ENCODE peak calls at places on chromosome 4, in four cellular contexts. E, Q, U and V are unnamed samples.

GRCh38 chr4:81519428-81519775 is 47.7 kb upstream of the RASGEF1B start:
- DNase-seq in E (no peak), Q (no peak), U (no peak), V (no peak)

GRCh38 chr4:150150545-150151156 is 72.4 kb downstream of the DCLK2 start:
- DNase-seq in Q (no peak), U (no peak), E (no peak), V (no peak)

GRCh38 chr4:42895452-42895851 is 2.9 kb downstream of the GRXCR1 start:
- DNase-seq in Q (no peak), U (no peak), E (no peak), V (no peak)

GRCh38 chr4:99968330-99968729 is 18.3 kb upstream of the H2AZ1 start:
- DNase-seq in U (no peak), E (no peak), Q (no peak), V (no peak)

GRCh38 chr4:46649390-46649789 is 259.5 kb upstream of the GABRA2 start:
- DNase-seq in E (no peak), U (no peak), Q (no peak), V (no peak)

GRCh38 chr4:176001171-176002006 is 64.3 kb upstream of the WDR17 start:
- DNase-seq in E (no peak), U (no peak), Q (peak; percentile 53), V (peak; percentile 84)

GRCh38 chr4:137393043-137393442 is 139.3 kb downstream of the PCDH18 start:
- DNase-seq in Q (no peak), U (no peak), E (no peak), V (no peak)

GRCh38 chr4:169234137-169234855 is 36.5 kb downstream of the SH3RF1 start:
- DNase-seq in Q (no peak), E (no peak), U (no peak), V (no peak)

GRCh38 chr4:94479358-94480141 is 27.8 kb downstream of the PDLIM5 start:
- DNase-seq in U (no peak), E (no peak), Q (no peak), V (no peak)

GRCh38 chr4:98514930-98515809 is 143.2 kb downstream of the TSPAN5 start:
- DNase-seq in Q (no peak), U (no peak), E (no peak), V (no peak)

GRCh38 chr4:123876640-123877039 is 480.0 kb downstream of the SPRY1 start:
- DNase-seq in U (no peak), Q (no peak), E (no peak), V (no peak)

GRCh38 chr4:174553828-174554227 is 31.5 kb upstream of the HPGD start:
- DNase-seq in Q (no peak), U (no peak), E (no peak), V (no peak)

GRCh38 chr4:155491336-155492131 is 114.8 kb upstream of the MAP9 start:
- DNase-seq in Q (no peak), E (no peak), U (no peak), V (no peak)

GRCh38 chr4:75142377-75142776 is 209.5 kb downstream of the PARM1 start:
- DNase-seq in E (no peak), Q (no peak), U (no peak), V (no peak)

GRCh38 chr4:52568351-52568750 is 90.8 kb downstream of the USP46 start:
- DNase-seq in U (no peak), Q (no peak), E (no peak), V (no peak)

GRCh38 chr4:32560306-32560705 is 1840.1 kb downstream of the PCDH7 start:
- DNase-seq in U (no peak), Q (no peak), E (no peak), V (no peak)

GRCh38 chr4:140602714-140603113 is 34.0 kb upstream of the UCP1 start:
- DNase-seq in Q (no peak), U (no peak), E (no peak), V (no peak)

GRCh38 chr4:33107813-33108212 is 2387.6 kb downstream of the PCDH7 start:
- DNase-seq in Q (no peak), U (no peak), E (no peak), V (no peak)

GRCh38 chr4:128600996-128601857 is 208.3 kb upstream of the JADE1 start:
- DNase-seq in E (peak; percentile 93), U (peak; percentile 60), Q (peak; percentile 44), V (peak; percentile 22)

GRCh38 chr4:6697096-6697495 is 3.4 kb downstream of the S100P start:
- DNase-seq in Q (no peak), U (no peak), E (no peak), V (no peak)

GRCh38 chr4:41414380-41414779 is 123.6 kb upstream of the LIMCH1 start:
- DNase-seq in U (no peak), E (no peak), Q (no peak), V (no peak)

GRCh38 chr4:88352062-88352461 is 26.6 kb upstream of the HERC6 start:
- DNase-seq in Q (no peak), U (no peak), E (no peak), V (no peak)

GRCh38 chr4:170777663-170778062 is 687.9 kb upstream of the AADAT start:
- DNase-seq in U (no peak), E (no peak), Q (no peak), V (no peak)

GRCh38 chr4:170772429-170772828 is 682.7 kb upstream of the AADAT start:
- DNase-seq in Q (no peak), U (no peak), E (no peak), V (no peak)

GRCh38 chr4:170775851-170776250 is 686.1 kb upstream of the AADAT start:
- DNase-seq in E (no peak), U (no peak), Q (no peak), V (no peak)

GRCh38 chr4:170776983-170777382 is 687.2 kb upstream of the AADAT start:
- DNase-seq in U (no peak), Q (no peak), E (no peak), V (no peak)

GRCh38 chr4:170773709-170774273 is 684.0 kb upstream of the AADAT start:
- DNase-seq in U (no peak), Q (no peak), E (no peak), V (no peak)
- TF ChIP-seq CREB1 in U (no peak), Q (no peak), E (peak; percentile 96), V (no peak)

DNA sequence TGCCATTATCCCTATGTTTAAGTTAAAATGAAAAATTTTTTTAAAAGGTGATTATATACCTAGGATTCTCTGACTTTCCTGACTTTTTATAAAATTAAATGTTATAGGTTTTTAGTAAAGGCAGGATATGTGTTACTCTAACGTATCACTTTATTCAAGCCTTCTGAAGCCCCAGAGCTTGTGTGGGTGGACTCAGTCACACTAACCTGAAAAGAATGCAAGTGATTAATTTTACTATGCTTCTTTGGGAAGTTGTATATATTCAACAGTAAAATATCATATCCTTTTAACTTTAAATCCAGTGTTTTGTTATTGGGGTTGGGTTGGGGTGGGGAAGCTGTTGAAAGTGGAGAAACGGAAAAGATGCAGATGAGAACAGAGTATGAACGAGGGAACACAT is 22.8 kb downstream of the PDLIM3 start:
- DNase-seq in U (no peak), E (no peak), Q (no peak), V (no peak)
- TF ChIP-seq USF2 in U (no peak), E (no peak), Q (no peak), V (no peak)

GRCh38 chr4:187124311-187124710 is 400.7 kb upstream of the FAT1 start:
- DNase-seq in U (no peak), E (no peak), Q (no peak), V (no peak)

GRCh38 chr4:187118166-187118565 is 394.5 kb upstream of the FAT1 start:
- DNase-seq in Q (no peak), E (no peak), U (no peak), V (no peak)

GRCh38 chr4:187118731-187119130 is 395.1 kb upstream of the FAT1 start:
- DNase-seq in U (no peak), E (no peak), Q (no peak), V (no peak)
- TF ChIP-seq JUN in U (no peak), E (no peak), Q (no peak), V (no peak)

GRCh38 chr4:71526626-71527406 is 188.0 kb downstream of the SLC4A4 start:
- DNase-seq in U (no peak), Q (no peak), E (no peak), V (no peak)
- TF ChIP-seq CREB1 in U (no peak), Q (no peak), E (no peak), V (no peak)

DNA sequence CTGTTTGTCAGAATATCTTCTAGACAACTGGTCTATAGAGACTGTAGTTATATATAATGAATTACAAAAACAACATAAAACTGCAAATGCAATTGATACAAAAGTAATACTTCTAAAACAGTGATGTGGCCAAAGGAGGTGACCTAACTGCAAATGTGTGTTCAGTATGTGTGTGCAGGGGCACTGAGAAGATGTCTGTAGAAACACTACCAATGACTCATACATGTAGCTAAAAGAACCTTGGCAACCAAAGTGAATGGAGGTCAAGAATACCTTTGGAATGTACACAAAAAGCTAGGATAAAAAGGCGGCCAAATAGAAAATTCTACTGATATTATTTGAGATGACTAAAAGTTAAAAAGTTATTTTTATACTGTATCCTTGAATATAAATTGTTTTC is 261.8 kb downstream of the CAMK2D start:
- DNase-seq in U (no peak), Q (no peak), E (peak; percentile 35), V (no peak)
- TF ChIP-seq USF2 in U (no peak), Q (no peak), E (no peak), V (no peak)